ENCODE peak calls at places on chromosomes 7 and 10, in eight cellular contexts. I is cardiac fibroblast; X is breast epithelium; H is uterus; F is fibroblast of lung; V is body of pancreas; K is CD8-positive, alpha-beta T cell; W is upper lobe of left lung. N is an unnamed sample.

GRCh38 chr7:127900735-127901685 is 130.2 kb downstream of the LRRC4 start:
- DNase-seq in X (no peak), K (no peak), F (no peak), W (no peak), V (peak; percentile 64), I (no peak), H (no peak), N (no peak)

GRCh38 chr10:102714621-102715455 is at the start of gene SFXN2:
- DNase-seq in K (peak; percentile 2), H (no peak), X (peak; percentile 56), V (peak; percentile 69), W (peak; percentile 45), I (no peak), F (no peak), N (peak; percentile 49)

GRCh38 chr7:98653601-98654310 is 36.7 kb downstream of the NPTX2 start:
- DNase-seq in V (no peak), X (no peak), I (no peak), K (no peak), W (no peak), F (no peak), H (no peak), N (no peak)

GRCh38 chr10:110141747-110142625 is 65.4 kb upstream of the MXI1 start:
- DNase-seq in W (peak; percentile 66), V (peak; percentile 89), F (no peak), K (no peak), I (no peak), X (no peak), H (no peak), N (no peak)

GRCh38 chr7:116290740-116291139 is 80.4 kb downstream of the TES start:
- DNase-seq in H (no peak), W (no peak), I (no peak), V (no peak), K (no peak), X (no peak), F (no peak), N (peak; percentile 17)

GRCh38 chr7:50427518-50427917 is 22.6 kb downstream of the FIGNL1 start:
- DNase-seq in F (no peak), I (no peak), V (no peak), H (no peak), K (no peak), X (no peak), W (no peak), N (no peak)

GRCh38 chr7:94080551-94080950 is 76.4 kb upstream of the BET1 start:
- DNase-seq in F (peak; percentile 70), H (no peak), X (no peak), I (no peak), V (no peak), K (no peak), W (no peak), N (no peak)

GRCh38 chr10:78471723-78472541 is 438.3 kb downstream of the RPS24 start:
- DNase-seq in X (no peak), K (no peak), V (no peak), F (no peak), H (peak; percentile 84), I (no peak), W (no peak), N (no peak)

GRCh38 chr10:12887780-12888179 is 113.7 kb downstream of the CCDC3 start:
- DNase-seq in X (no peak), V (no peak), I (no peak), H (no peak), F (no peak), K (no peak), W (no peak), N (no peak)

GRCh38 chr7:17444673-17445072 is 146.2 kb downstream of the AHR start:
- DNase-seq in F (peak; percentile 70), V (no peak), H (no peak), W (no peak), I (peak; percentile 72), X (no peak), K (no peak), N (peak; percentile 33)

GRCh38 chr10:17244712-17245365 is 16.8 kb downstream of the VIM start:
- DNase-seq in I (no peak), H (no peak), F (peak; percentile 28), X (no peak), W (no peak), K (no peak), V (no peak), N (no peak)

GRCh38 chr10:45599021-45599603 is 73.5 kb downstream of the ZFAND4 start:
- DNase-seq in W (no peak), X (no peak), I (no peak), H (no peak), K (no peak), V (no peak), F (no peak), N (no peak)
- H3K4me3 ChIP-seq in W (no peak overlapping the region), X (no peak overlapping the region), I (no peak overlapping the region), H (no peak overlapping the region), K (no peak overlapping the region), V (no peak overlapping the region), F (no peak overlapping the region), N (no peak overlapping the region)

GRCh38 chr7:33904680-33905388 is 505 bp upstream of the BMPER start:
- DNase-seq in V (peak; percentile 21), F (peak; percentile 57), W (no peak), H (peak; percentile 33), X (no peak), I (peak; percentile 52), K (no peak), N (peak; percentile 68)
- TF ChIP-seq CTCF in V (no peak), F (no peak), W (no peak), H (no peak), X (no peak), I (no peak), K (no peak), N (peak; percentile 23)

DNA sequence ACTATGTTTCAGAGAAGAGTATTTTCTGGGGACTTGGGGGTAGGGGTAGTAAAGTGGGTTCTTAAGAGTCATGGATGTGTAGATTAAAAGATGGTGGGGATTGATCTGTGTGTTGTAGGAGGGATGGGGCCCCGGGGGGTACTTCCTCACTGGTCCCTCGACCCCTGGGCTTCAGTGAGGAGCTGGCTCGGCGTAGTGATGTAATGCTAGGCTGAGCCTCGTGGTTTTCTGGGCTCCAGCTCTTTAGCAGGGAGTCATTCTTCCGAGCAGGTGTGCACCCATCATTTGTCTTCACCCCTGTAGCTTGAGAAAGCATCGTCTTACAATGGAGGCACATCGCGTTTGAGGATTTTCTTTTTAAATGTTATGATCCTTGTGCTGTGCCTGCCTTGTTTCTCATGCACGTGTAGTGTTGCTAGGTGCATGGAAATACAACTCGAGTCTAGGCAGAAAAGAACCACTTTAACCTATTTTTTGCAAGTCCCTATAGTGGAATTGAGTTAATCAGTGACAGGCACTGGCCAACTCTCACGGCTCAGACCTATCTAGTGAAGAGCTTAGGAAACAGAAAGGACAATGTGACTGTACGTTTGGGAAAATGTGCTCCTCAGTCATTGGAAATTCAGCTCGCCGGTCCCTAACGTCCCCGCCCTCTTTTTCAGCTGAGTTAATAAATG is 106.1 kb upstream of the BTBD16 start:
- DNase-seq in I (no peak), V (peak; percentile 64), W (no peak), F (no peak), K (no peak), H (no peak), X (no peak), N (no peak)
- H3K4me3 ChIP-seq in I (no peak overlapping the region), V (no peak overlapping the region), W (no peak overlapping the region), F (no peak overlapping the region), K (no peak overlapping the region), H (no peak overlapping the region), X (no peak overlapping the region), N (no peak overlapping the region)

GRCh38 chr10:76892766-76893479 is 744.7 kb downstream of the KCNMA1 start:
- DNase-seq in F (no peak), X (no peak), V (no peak), I (no peak), H (no peak), K (no peak), W (no peak), N (no peak)
- TF ChIP-seq CTCF in F (no peak), X (no peak), V (no peak), I (no peak), H (no peak), K (no peak), W (no peak), N (no peak)

DNA sequence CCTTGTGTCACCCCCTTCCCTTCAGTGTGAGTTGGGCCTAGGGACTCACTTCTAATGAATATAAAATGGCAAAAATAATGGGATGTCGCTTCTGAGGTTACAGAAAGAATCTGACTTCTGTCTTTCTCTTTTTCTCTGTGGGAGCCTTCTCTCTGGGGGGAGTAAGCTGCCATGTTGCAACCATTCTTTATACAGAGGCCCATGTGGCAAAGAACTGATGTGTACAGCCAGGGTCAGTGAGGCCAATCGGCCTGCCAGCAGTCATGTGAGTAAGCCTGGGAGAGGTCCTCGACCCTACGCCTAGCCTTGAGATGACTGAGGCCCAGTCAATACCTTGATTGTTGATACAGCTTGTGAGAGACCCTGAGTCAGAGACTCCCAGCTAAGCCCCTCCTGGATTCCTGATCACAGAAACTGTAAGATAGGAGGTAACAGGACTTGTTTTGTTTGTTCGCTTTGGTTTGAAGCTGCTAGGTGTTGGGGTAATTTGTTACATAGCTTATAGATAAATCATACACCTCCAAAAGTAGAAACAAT is 1.7 kb downstream of the TCAF1 start:
- DNase-seq in X (no peak), V (no peak), W (no peak), I (peak; percentile 46), H (no peak), K (no peak), F (peak; percentile 54), N (peak; percentile 55)
- H3K4me3 ChIP-seq in X (peak overlapping the region; percentile 88), V (no peak overlapping the region), W (peak overlapping the region; percentile 79), I (peak overlapping the region; percentile 11), H (no peak overlapping the region), K (no peak overlapping the region), F (peak overlapping the region; percentile 93), N (peak overlapping the region; percentile 90)

GRCh38 chr7:1697499-1698125 is 27.5 kb downstream of the ELFN1 start:
- DNase-seq in X (peak; percentile 43), W (peak; percentile 18), F (no peak), K (no peak), V (peak; percentile 3), I (no peak), H (peak; percentile 2), N (no peak)

GRCh38 chr7:1698951-1699350 is 28.9 kb downstream of the ELFN1 start:
- DNase-seq in I (no peak), V (no peak), W (no peak), F (no peak), H (no peak), X (no peak), K (no peak), N (no peak)

GRCh38 chr7:1696671-1697498 is 26.8 kb downstream of the ELFN1 start:
- DNase-seq in W (peak; percentile 16), X (peak; percentile 20), I (no peak), K (no peak), F (no peak), V (peak; percentile 2), H (peak; percentile 9), N (no peak)

GRCh38 chr7:1700086-1700485 is 30.0 kb downstream of the ELFN1 start:
- DNase-seq in F (no peak), H (no peak), I (no peak), V (no peak), W (peak; percentile 2), X (no peak), K (no peak), N (no peak)

DNA sequence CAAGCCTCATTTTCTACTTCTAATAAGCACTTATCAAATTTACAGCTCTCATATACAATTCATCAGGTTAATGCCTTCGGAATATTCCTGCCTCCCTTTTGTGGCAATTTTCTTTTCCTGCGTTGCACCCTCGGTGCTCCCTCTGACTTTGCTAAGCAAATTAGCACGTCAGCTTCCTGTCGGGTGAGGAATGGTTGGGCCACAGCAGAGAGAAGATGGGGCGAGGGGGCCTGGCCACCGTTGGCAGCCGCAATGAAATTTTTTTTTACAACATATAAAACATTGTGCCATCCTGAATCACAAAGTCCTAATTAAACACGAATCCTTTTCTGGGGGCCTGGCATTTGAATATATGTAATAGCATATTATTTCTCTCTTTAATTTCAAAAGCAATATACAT is 28.1 kb downstream of the ELFN1 start:
- DNase-seq in V (no peak), F (no peak), H (no peak), K (no peak), X (no peak), W (no peak), I (no peak), N (no peak)
- TF ChIP-seq CTCF in V (no peak), F (no peak), H (no peak), K (no peak), X (no peak), W (no peak), I (no peak), N (no peak)